ENCODE peak calls at places on chromosomes 4 and X, in four cellular contexts. T, P, X and K are unnamed samples.

GRCh38 chr4:95085118-95085833 is 327.5 kb downstream of the BMPR1B start:
- DNase-seq in X (peak; percentile 20), P (no peak), T (no peak), K (no peak)

GRCh38 chr4:166972071-166972470 is 262.2 kb downstream of the SPOCK3 start:
- DNase-seq in T (no peak), X (no peak), P (no peak), K (no peak)

GRCh38 chr4:151329217-151330007 is 4.0 kb upstream of the SH3D19 start:
- DNase-seq in X (no peak), P (no peak), T (no peak), K (no peak)

GRCh38 chr4:185587444-185588161 is 52.3 kb upstream of the PDLIM3 start:
- DNase-seq in P (no peak), T (no peak), X (peak; percentile 59), K (peak; percentile 84)

GRCh38 chr4:73406548-73406875 is 2.4 kb downstream of the ALB start:
- DNase-seq in P (no peak), X (no peak), T (no peak), K (no peak)

GRCh38 chr4:156778606-156779005 is 193.0 kb downstream of the PDGFC start:
- DNase-seq in X (no peak), P (no peak), T (no peak), K (no peak)

GRCh38 chrX:26851981-26852380 is 611.2 kb downstream of the PPP4R3C start:
- DNase-seq in P (no peak), T (peak; percentile 21), X (no peak), K (no peak)

GRCh38 chrX:88135735-88136134 is 611.3 kb upstream of the CPXCR1 start:
- DNase-seq in X (no peak), T (peak; percentile 1), P (no peak), K (no peak)

GRCh38 chrX:123424546-123424945 is 240.5 kb downstream of the GRIA3 start:
- DNase-seq in X (no peak), T (no peak), P (no peak), K (no peak)

GRCh38 chr4:73713650-73714049 is 26.7 kb upstream of the CXCL8 start:
- DNase-seq in X (no peak), T (no peak), P (no peak), K (no peak)

GRCh38 chrX:129779747-129780146 is at the start of gene SASH3:
- DNase-seq in P (peak; percentile 71), T (no peak), X (peak; percentile 81), K (peak; percentile 68)

GRCh38 chr4:158801066-158801465 is 32.2 kb downstream of the FNIP2 start:
- DNase-seq in P (no peak), T (no peak), X (no peak), K (no peak)

GRCh38 chr4:85929926-85930325 is 429.9 kb downstream of the MAPK10 start:
- DNase-seq in X (no peak), T (peak; percentile 2), P (no peak), K (no peak)

GRCh38 chr4:137283737-137284136 is 248.6 kb downstream of the PCDH18 start:
- DNase-seq in X (no peak), P (no peak), T (no peak), K (no peak)

GRCh38 chr4:89312066-89312465 is 4.5 kb upstream of the GPRIN3 start:
- DNase-seq in X (no peak), P (no peak), T (no peak), K (no peak)

GRCh38 chr4:17072483-17072882 is 174.0 kb upstream of the LDB2 start:
- DNase-seq in X (no peak), P (no peak), T (no peak), K (no peak)

GRCh38 chrX:120242807-120243206 is 7.8 kb upstream of the ZBTB33 start:
- DNase-seq in T (no peak), P (no peak), X (no peak), K (no peak)

GRCh38 chr4:80989921-80990544 is 40.5 kb upstream of the BMP3 start:
- DNase-seq in P (peak; percentile 13), T (peak; percentile 3), X (peak; percentile 20), K (peak; percentile 46)

GRCh38 chr4:149161247-149161646 is 654.4 kb downstream of the IQCM start:
- DNase-seq in X (no peak), T (no peak), P (no peak), K (no peak)

GRCh38 chr4:152109585-152110509 is 349.0 kb upstream of the GATB start:
- DNase-seq in T (no peak), X (no peak), P (no peak), K (no peak)

GRCh38 chr4:80073362-80074008 is 456 bp upstream of the ANTXR2 start:
- DNase-seq in T (no peak), P (peak; percentile 19), X (peak; percentile 58), K (peak; percentile 74)

GRCh38 chr4:114316789-114317188 is 281.8 kb upstream of the UGT8 start:
- DNase-seq in T (no peak), P (no peak), X (no peak), K (no peak)

GRCh38 chrX:40170830-40171512 is 73.2 kb upstream of the BCOR start:
- DNase-seq in T (no peak), P (no peak), X (peak; percentile 38), K (no peak)

GRCh38 chr4:68432320-68432719 is 14.9 kb upstream of the TMPRSS11E start:
- DNase-seq in X (no peak), P (no peak), T (no peak), K (no peak)